ENCODE peak calls at places on chromosomes 1 and 21, in five cellular contexts. J is cerebellar nuclear complex, B is NCI-H774, X is GM19239, F is renal cortical epithelial cell. Z is an unnamed sample.
A peak's percentile ranks its signal among the peaks of the same experiment; 100 is the strongest.

GRCh38 chr1:46611691-46612221 is 4.9 kb downstream of the MOB3C start:
- DNase-seq in F (peak; percentile 67), B (no peak), X (no peak), J (no peak), Z (no peak)

GRCh38 chr1:205229916-205230700 is 2.4 kb downstream of the TMCC2 start:
- DNase-seq in B (no peak), X (no peak), J (no peak), F (no peak), Z (no peak)

GRCh38 chr1:29453502-29454240 is 217.3 kb downstream of the PTPRU start:
- DNase-seq in X (peak; percentile 40), B (no peak), J (no peak), F (peak; percentile 49), Z (no peak)

GRCh38 chr21:43274022-43274945 is 105.5 kb downstream of the CRYAA start:
- DNase-seq in F (no peak), J (no peak), B (no peak), X (no peak), Z (no peak)

GRCh38 chr21:36499578-36500471 is 19.9 kb upstream of the CLDN14 start:
- DNase-seq in B (no peak), X (no peak), F (peak; percentile 41), J (no peak), Z (no peak)

GRCh38 chr1:84737572-84737971 is 47.3 kb upstream of the SSX2IP start:
- DNase-seq in B (no peak), J (no peak), F (no peak), X (no peak), Z (no peak)

GRCh38 chr1:6098303-6099215 is 52.9 kb downstream of the KCNAB2 start:
- DNase-seq in B (no peak), F (no peak), X (no peak), J (no peak), Z (no peak)

GRCh38 chr1:172970186-172970585 is 80.6 kb downstream of the TNFSF18 start:
- DNase-seq in F (peak; percentile 88), X (no peak), J (no peak), B (no peak), Z (no peak)

GRCh38 chr21:42568834-42569731 is 55.4 kb downstream of the SLC37A1 start:
- DNase-seq in X (no peak), F (no peak), J (no peak), B (peak; percentile 43), Z (no peak)

GRCh38 chr21:36706482-36706852 is 7.6 kb downstream of the SIM2 start:
- DNase-seq in B (no peak), J (no peak), F (no peak), X (no peak), Z (no peak)

GRCh38 chr1:201748331-201748730 is 80.6 kb upstream of the IPO9 start:
- DNase-seq in F (peak; percentile 88), X (no peak), J (no peak), B (no peak), Z (no peak)

Z was measured in activated CD8-positive, alpha-beta memory T cell treated with anti-CD3 and anti-CD28 coated beads for 4 hours.